ENCODE peak calls at places on chromosomes 7 and 10, in nine cellular contexts. K, Y, M, O, C, B, I, D and X are unnamed samples.

GRCh38 chr10:2019281-2019680 is 282.0 kb upstream of the ADARB2 start:
- DNase-seq in K (no peak), Y (no peak), M (no peak), O (no peak), C (no peak), B (no peak), I (no peak), D (no peak), X (no peak)

GRCh38 chr7:5997210-5997808 is 11.5 kb downstream of the PMS2 start:
- DNase-seq in K (peak), Y (peak), M (peak), O (peak), C (peak), B (no peak), I (peak), D (peak), X (peak)

GRCh38 chr7:158885624-158886023 is 29.3 kb downstream of the DYNC2I1 start:
- DNase-seq in K (no peak), Y (peak), M (peak), O (no peak), C (no peak), B (no peak), I (no peak), D (peak), X (no peak)

GRCh38 chr10:14878266-14879054 is at the start of gene SUV39H2:
- DNase-seq in K (peak), Y (peak), M (peak), O (peak), C (peak), B (peak), I (peak), D (peak), X (peak)

GRCh38 chr10:78876449-78876848 is 192.3 kb upstream of the ZMIZ1 start:
- DNase-seq in K (no peak), Y (no peak), M (no peak), O (no peak), C (no peak), B (no peak), I (no peak), D (no peak), X (no peak)

GRCh38 chr7:105141068-105141467 is 127.1 kb downstream of the KMT2E start:
- DNase-seq in K (no peak), Y (peak), M (peak), O (no peak), C (peak), B (peak), I (peak), D (peak), X (no peak)

GRCh38 chr10:110499796-110500514 is 2.2 kb downstream of the DUSP5 start:
- DNase-seq in K (no peak), Y (no peak), M (no peak), O (no peak), C (no peak), B (no peak), I (no peak), D (peak), X (no peak)

GRCh38 chr7:13826752-13827151 is 162.7 kb downstream of the ETV1 start:
- DNase-seq in K (no peak), Y (no peak), M (peak), O (no peak), C (no peak), B (no peak), I (no peak), D (no peak), X (no peak)

GRCh38 chr7:149855368-149856305 is 17.5 kb downstream of the ZNF862 start:
- DNase-seq in K (no peak), Y (peak), M (peak), O (no peak), C (peak), B (peak), I (no peak), D (peak), X (no peak)

GRCh38 chr7:137539111-137539715 is 195.7 kb upstream of the PTN start:
- DNase-seq in K (no peak), Y (peak), M (peak), O (peak), C (no peak), B (peak), I (no peak), D (peak), X (no peak)

GRCh38 chr7:5766321-5766761 is 15.1 kb downstream of the RNF216 start:
- DNase-seq in K (no peak), Y (peak), M (peak), O (no peak), C (no peak), B (no peak), I (no peak), D (peak), X (no peak)

GRCh38 chr10:107583974-107584373 is 419.5 kb upstream of the SORCS1 start:
- DNase-seq in K (no peak), Y (peak), M (no peak), O (no peak), C (no peak), B (no peak), I (no peak), D (peak), X (no peak)

GRCh38 chr7:148894596-148894995 is 10.5 kb upstream of the EZH2 start:
- DNase-seq in K (no peak), Y (no peak), M (peak), O (no peak), C (no peak), B (no peak), I (no peak), D (no peak), X (no peak)

GRCh38 chr10:97426776-97427570 is 982 bp downstream of the PGAM1 start:
- DNase-seq in K (no peak), Y (no peak), M (no peak), O (no peak), C (peak), B (no peak), I (peak), D (no peak), X (no peak)

GRCh38 chr7:87851242-87851641 is 24.9 kb downstream of the SLC25A40 start:
- DNase-seq in K (no peak), Y (no peak), M (no peak), O (no peak), C (no peak), B (no peak), I (no peak), D (no peak), X (no peak)

GRCh38 chr7:44385384-44386138 is 60.2 kb upstream of the CAMK2B start:
- DNase-seq in K (no peak), Y (no peak), M (no peak), O (no peak), C (no peak), B (no peak), I (no peak), D (no peak), X (no peak)

GRCh38 chr7:38546763-38547162 is 84.4 kb downstream of the AMPH start:
- DNase-seq in K (no peak), Y (no peak), M (no peak), O (no peak), C (no peak), B (no peak), I (no peak), D (no peak), X (no peak)

GRCh38 chr10:11113156-11113555 is 95.5 kb downstream of the CELF2 start:
- DNase-seq in K (no peak), Y (no peak), M (no peak), O (no peak), C (no peak), B (no peak), I (no peak), D (no peak), X (no peak)

GRCh38 chr7:30800785-30801252 is 29.6 kb downstream of the MINDY4 start:
- DNase-seq in K (peak), Y (peak), M (peak), O (no peak), C (peak), B (no peak), I (peak), D (peak), X (no peak)

GRCh38 chr10:84563355-84563754 is 235.0 kb downstream of the CCSER2 start:
- DNase-seq in K (no peak), Y (no peak), M (no peak), O (no peak), C (no peak), B (no peak), I (no peak), D (no peak), X (no peak)

GRCh38 chr10:14365231-14365744 is 34.6 kb upstream of the FRMD4A start:
- DNase-seq in K (no peak), Y (no peak), M (no peak), O (no peak), C (no peak), B (no peak), I (no peak), D (no peak), X (no peak)

DNA sequence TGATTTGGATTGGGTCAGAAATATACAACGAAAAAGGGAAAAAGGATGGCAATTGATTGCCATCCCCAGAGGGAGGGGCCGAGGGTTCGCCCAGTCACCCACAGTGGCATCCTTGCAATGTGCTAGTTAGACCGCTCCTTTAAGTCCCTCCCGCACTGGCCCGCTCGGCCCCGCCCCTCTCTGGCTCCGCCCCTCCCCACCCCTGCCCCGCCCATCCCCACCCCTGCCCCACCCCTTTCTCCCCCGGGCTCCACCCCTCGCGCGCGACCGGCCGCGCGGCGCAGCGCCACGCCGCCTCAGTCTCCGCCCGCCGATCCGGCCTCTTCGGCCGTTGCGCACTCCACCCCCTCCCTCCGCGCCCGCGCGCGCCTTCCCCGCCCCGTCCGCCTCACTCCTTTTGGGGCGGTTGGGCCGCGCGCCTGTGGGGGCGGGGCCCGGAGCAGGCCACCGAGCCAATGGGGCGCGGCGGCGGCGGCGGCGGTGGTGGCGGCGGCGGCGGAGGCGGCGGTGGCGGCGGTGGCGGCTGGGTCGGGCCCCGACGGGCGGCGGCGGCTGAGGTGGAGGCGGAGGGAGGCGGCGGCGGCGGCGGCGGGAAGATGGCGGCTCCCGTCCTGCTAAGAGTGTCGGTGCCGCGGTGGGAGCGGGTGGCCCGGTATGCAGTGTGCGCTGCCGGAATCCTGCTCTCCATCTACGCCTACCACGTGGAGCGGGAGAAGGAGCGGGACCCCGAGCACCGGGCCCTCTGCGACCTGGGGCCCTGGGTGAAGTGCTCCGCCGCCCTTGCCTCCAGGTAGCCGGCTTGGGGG is at the start of gene VKORC1L1:
- DNase-seq in K (peak), Y (peak), M (peak), O (peak), C (peak), B (peak), I (peak), D (peak), X (peak)
- TF ChIP-seq CTCF in K (no peak), Y (no peak), M (no peak), O (no peak), C (no peak), B (no peak), I (no peak), D (no peak), X (no peak)

GRCh38 chr7:155122831-155123230 is 52.7 kb downstream of the HTR5A start:
- DNase-seq in K (no peak), Y (no peak), M (no peak), O (no peak), C (peak), B (no peak), I (no peak), D (no peak), X (no peak)
- TF ChIP-seq CTCF in K (no peak), Y (no peak), M (no peak), O (no peak), C (no peak), B (no peak), I (no peak), D (no peak), X (no peak)

GRCh38 chr10:4315529-4315928 is 510.5 kb upstream of the AKR1E2 start:
- DNase-seq in K (no peak), Y (peak), M (peak), O (peak), C (no peak), B (no peak), I (no peak), D (peak), X (no peak)

GRCh38 chr10:4312046-4312835 is 513.8 kb upstream of the AKR1E2 start:
- DNase-seq in K (no peak), Y (no peak), M (no peak), O (peak), C (no peak), B (no peak), I (no peak), D (no peak), X (no peak)

GRCh38 chr10:4319870-4320367 is 506.1 kb upstream of the AKR1E2 start:
- DNase-seq in K (no peak), Y (no peak), M (no peak), O (no peak), C (no peak), B (no peak), I (no peak), D (no peak), X (no peak)

GRCh38 chr10:4316166-4316810 is 509.7 kb upstream of the AKR1E2 start:
- DNase-seq in K (no peak), Y (peak), M (peak), O (peak), C (no peak), B (peak), I (no peak), D (peak), X (no peak)
- TF ChIP-seq CTCF in K (no peak), Y (peak), M (no peak), O (peak), C (no peak), B (no peak), I (no peak), D (peak), X (no peak)

GRCh38 chr10:354901-355617 is 219.8 kb downstream of the ZMYND11 start:
- DNase-seq in K (no peak), Y (no peak), M (no peak), O (no peak), C (no peak), B (no peak), I (no peak), D (no peak), X (no peak)

GRCh38 chr10:359762-360161 is 224.5 kb downstream of the ZMYND11 start:
- DNase-seq in K (no peak), Y (no peak), M (no peak), O (no peak), C (no peak), B (no peak), I (no peak), D (no peak), X (no peak)

GRCh38 chr10:359093-359492 is 223.8 kb downstream of the ZMYND11 start:
- DNase-seq in K (no peak), Y (no peak), M (no peak), O (no peak), C (no peak), B (no peak), I (peak), D (no peak), X (no peak)

GRCh38 chr10:357201-357950 is 222.1 kb downstream of the ZMYND11 start:
- DNase-seq in K (no peak), Y (no peak), M (no peak), O (no peak), C (no peak), B (no peak), I (no peak), D (no peak), X (no peak)

GRCh38 chr10:356452-356851 is 221.2 kb downstream of the ZMYND11 start:
- DNase-seq in K (no peak), Y (no peak), M (no peak), O (no peak), C (no peak), B (no peak), I (no peak), D (no peak), X (no peak)
- TF ChIP-seq CTCF in K (no peak), Y (no peak), M (no peak), O (no peak), C (no peak), B (no peak), I (no peak), D (no peak), X (no peak)

DNA sequence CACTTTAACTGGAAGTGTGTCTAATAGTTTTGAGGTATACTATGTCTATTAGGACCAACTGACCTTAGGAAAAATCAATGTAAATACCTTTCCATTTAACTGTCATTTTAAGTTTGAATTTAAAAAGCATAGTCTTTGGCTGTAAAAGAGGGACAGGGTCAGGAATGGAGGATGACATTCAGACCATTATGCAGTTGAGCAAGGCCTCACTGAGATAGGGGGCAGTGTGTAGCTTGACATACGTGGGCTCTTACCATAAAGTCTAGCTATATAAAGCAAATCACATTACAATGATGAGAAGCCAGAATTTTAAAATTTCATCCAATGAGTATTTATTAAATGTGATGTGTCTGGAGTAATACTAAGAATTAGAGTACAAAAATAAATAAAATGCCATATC is 17.9 kb downstream of the PALS2 start:
- DNase-seq in K (no peak), Y (no peak), M (no peak), O (no peak), C (peak), B (no peak), I (no peak), D (no peak), X (no peak)
- TF ChIP-seq CTCF in K (no peak), Y (no peak), M (peak), O (peak), C (peak), B (no peak), I (no peak), D (peak), X (no peak)

GRCh38 chr7:25180592-25180923 is 47.7 kb downstream of the NPVF start:
- DNase-seq in K (no peak), Y (no peak), M (no peak), O (no peak), C (no peak), B (no peak), I (no peak), D (no peak), X (no peak)
- TF ChIP-seq CTCF in K (no peak), Y (no peak), M (no peak), O (no peak), C (no peak), B (no peak), I (peak), D (no peak), X (peak)